ENCODE peak calls at places on chromosomes 1 and 21, in seven cellular contexts. I, S, X, A, V, H and D are unnamed samples.

GRCh38 chr1:20719871-20720620 is 2.2 kb upstream of the KIF17 start:
- DNase-seq in I (peak), S (no peak), X (no peak), A (no peak), V (peak), H (peak), D (peak)

GRCh38 chr1:90074137-90074536 is 79.2 kb downstream of the ZNF326 start:
- DNase-seq in I (no peak), S (no peak), X (no peak), A (no peak), V (no peak), H (no peak), D (no peak)

GRCh38 chr1:201551877-201552731 is 13.2 kb downstream of the NAV1 start:
- DNase-seq in I (no peak), S (no peak), X (no peak), A (no peak), V (no peak), H (no peak), D (no peak)

GRCh38 chr1:19219451-19219850 is 9.4 kb upstream of the UBR4 start:
- DNase-seq in I (no peak), S (no peak), X (no peak), A (no peak), V (no peak), H (no peak), D (no peak)

GRCh38 chr1:27536767-27537166 is 46.8 kb upstream of the WASF2 start:
- DNase-seq in I (peak), S (no peak), X (peak), A (no peak), V (no peak), H (peak), D (no peak)

GRCh38 chr1:1307261-1307907 is 346 bp downstream of the ACAP3 start:
- DNase-seq in I (no peak), S (no peak), X (no peak), A (no peak), V (peak), H (peak), D (no peak)

GRCh38 chr1:237220243-237220642 is 178.3 kb downstream of the RYR2 start:
- DNase-seq in I (peak), S (no peak), X (no peak), A (no peak), V (no peak), H (peak), D (no peak)

GRCh38 chr1:43419627-43420425 is 30.1 kb downstream of the SZT2 start:
- DNase-seq in I (no peak), S (no peak), X (no peak), A (no peak), V (no peak), H (no peak), D (no peak)

GRCh38 chr1:91803847-91804545 is 82.0 kb downstream of the TGFBR3 start:
- DNase-seq in I (no peak), S (peak), X (no peak), A (peak), V (no peak), H (no peak), D (no peak)

GRCh38 chr21:44856131-44856530 is 17.4 kb downstream of the PTTG1IP start:
- DNase-seq in I (no peak), S (no peak), X (no peak), A (no peak), V (no peak), H (peak), D (no peak)

DNA sequence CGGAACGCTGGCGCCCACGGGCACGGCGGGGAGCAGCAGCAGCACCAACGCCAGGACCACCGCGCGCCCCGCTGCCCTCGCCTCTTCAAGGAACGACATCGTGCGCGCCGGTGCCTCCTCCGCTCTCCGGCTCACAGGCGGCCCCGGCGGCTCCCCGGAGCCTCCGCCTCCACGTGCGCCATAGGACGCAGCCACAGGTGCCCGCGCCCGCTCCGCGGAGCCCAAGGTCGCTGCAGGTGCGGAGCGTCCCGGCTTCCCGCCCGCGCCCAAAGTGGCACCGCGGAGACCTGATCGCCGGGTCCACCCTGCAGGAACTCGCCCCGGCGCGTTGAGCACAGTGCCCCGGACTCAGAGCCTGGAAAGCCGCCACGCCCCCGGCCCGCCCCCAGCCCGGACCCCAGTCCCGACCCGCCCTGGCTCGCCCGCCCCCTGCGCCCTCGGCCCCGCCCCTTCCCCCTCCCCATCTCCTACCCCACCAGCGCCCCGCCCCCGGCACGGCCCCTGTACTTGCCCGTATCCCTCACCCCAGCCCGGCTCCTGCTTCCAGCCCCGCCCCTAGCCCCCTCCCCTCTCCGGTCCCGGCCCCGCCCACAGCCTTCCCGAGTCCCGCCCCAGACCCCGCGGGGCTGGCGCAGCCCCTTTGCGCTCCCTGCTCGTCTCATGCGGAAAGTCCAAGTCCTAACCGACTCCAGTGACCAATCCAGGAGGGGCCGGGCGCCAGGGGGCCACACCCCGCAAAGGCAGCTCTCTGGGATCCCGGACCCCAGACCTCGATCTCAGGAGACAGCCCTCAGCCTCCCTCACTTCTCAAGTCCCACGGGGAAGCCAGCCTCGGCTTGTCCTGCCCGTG is at the start of gene MEGF6:
- DNase-seq in I (peak), S (peak), X (peak), A (peak), V (peak), H (peak), D (peak)
- H3K27ac ChIP-seq in I (no peak), S (no peak), X (no peak), A (no peak), V (no peak), H (no peak), D (no peak)

DNA sequence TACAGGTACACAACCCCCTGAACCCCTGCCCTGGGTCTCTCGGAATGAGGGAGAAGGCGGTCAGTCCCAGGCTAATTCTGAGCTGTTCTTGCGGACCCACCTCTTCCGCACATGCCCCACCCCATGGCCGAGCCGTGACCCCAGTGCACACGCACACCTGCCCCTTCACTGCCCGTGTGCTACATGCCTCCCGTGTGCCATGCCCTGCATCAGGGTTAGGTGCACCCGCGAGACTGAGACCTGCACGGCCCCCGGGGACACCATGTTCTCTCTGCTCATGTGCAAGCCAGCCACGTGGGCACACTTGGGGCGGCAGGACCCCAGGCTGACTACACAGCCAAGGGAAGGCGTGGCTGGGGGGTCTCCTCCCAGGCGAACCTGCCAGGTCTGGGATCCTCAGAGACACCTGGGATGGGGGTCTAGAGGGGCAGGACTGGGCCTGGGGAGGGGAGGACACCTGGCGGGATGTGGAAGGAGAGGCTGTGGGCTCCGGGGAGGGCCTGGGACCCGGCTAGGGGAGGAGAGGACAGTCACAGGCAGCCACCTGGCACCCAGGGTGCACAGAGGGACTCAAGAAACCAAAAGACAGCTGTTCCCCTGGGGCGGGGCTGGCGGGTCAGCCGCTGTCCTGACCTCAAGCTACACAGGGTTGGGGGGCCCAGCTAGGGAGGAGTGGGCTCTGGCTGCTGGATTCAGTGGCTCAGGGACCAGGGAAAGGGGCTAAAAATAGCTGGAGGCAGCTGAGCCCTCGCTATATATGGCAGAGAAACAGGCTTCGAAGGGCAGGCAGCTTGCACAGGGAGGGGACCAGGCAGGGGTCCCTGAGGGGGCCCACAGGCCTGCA is 133.4 kb downstream of the CASZ1 start:
- DNase-seq in I (no peak), S (no peak), X (no peak), A (no peak), V (no peak), H (no peak), D (no peak)
- H3K27ac ChIP-seq in I (peak), S (no peak), X (no peak), A (no peak), V (no peak), H (no peak), D (no peak)

GRCh38 chr1:160370561-160371345 is 3.9 kb downstream of the NHLH1 start:
- DNase-seq in I (no peak), S (no peak), X (no peak), A (no peak), V (no peak), H (no peak), D (no peak)

GRCh38 chr1:160371346-160371631 is 4.4 kb downstream of the NHLH1 start:
- DNase-seq in I (no peak), S (no peak), X (no peak), A (no peak), V (no peak), H (no peak), D (no peak)

GRCh38 chr1:160373696-160374095 is 6.8 kb downstream of the NHLH1 start:
- DNase-seq in I (no peak), S (no peak), X (no peak), A (no peak), V (no peak), H (no peak), D (no peak)

GRCh38 chr1:160374291-160374690 is 7.4 kb downstream of the NHLH1 start:
- DNase-seq in I (no peak), S (no peak), X (no peak), A (no peak), V (no peak), H (no peak), D (no peak)

GRCh38 chr1:160371691-160372208 is 4.9 kb downstream of the NHLH1 start:
- DNase-seq in I (no peak), S (no peak), X (no peak), A (no peak), V (no peak), H (no peak), D (no peak)
- H3K27ac ChIP-seq in I (no peak), S (no peak), X (no peak), A (no peak), V (no peak), H (no peak), D (no peak)

GRCh38 chr1:112516141-112516540 is 7.4 kb downstream of the WNT2B start:
- DNase-seq in I (no peak), S (no peak), X (no peak), A (no peak), V (no peak), H (no peak), D (no peak)

GRCh38 chr1:112517231-112517630 is 8.5 kb downstream of the WNT2B start:
- DNase-seq in I (no peak), S (no peak), X (no peak), A (no peak), V (no peak), H (no peak), D (no peak)

GRCh38 chr1:112514901-112515300 is 6.1 kb downstream of the WNT2B start:
- DNase-seq in I (no peak), S (no peak), X (no peak), A (no peak), V (no peak), H (no peak), D (no peak)

GRCh38 chr1:112513112-112513870 is 4.5 kb downstream of the WNT2B start:
- DNase-seq in I (no peak), S (no peak), X (no peak), A (no peak), V (no peak), H (peak), D (no peak)

GRCh38 chr1:112515311-112516009 is 6.7 kb downstream of the WNT2B start:
- DNase-seq in I (no peak), S (no peak), X (peak), A (no peak), V (no peak), H (no peak), D (no peak)
- H3K27ac ChIP-seq in I (no peak), S (no peak), X (no peak), A (no peak), V (no peak), H (no peak), D (no peak)

GRCh38 chr1:209048961-209049669 is 534.4 kb upstream of the CAMK1G start:
- DNase-seq in I (no peak), S (no peak), X (peak), A (no peak), V (no peak), H (no peak), D (no peak)

GRCh38 chr1:209045326-209046057 is 538.0 kb upstream of the CAMK1G start:
- DNase-seq in I (no peak), S (no peak), X (peak), A (no peak), V (no peak), H (no peak), D (no peak)

GRCh38 chr1:209046058-209046417 is 537.5 kb upstream of the CAMK1G start:
- DNase-seq in I (no peak), S (no peak), X (no peak), A (no peak), V (no peak), H (no peak), D (no peak)

GRCh38 chr1:209042413-209042812 is 541.1 kb upstream of the CAMK1G start:
- DNase-seq in I (no peak), S (no peak), X (no peak), A (no peak), V (no peak), H (no peak), D (no peak)

DNA sequence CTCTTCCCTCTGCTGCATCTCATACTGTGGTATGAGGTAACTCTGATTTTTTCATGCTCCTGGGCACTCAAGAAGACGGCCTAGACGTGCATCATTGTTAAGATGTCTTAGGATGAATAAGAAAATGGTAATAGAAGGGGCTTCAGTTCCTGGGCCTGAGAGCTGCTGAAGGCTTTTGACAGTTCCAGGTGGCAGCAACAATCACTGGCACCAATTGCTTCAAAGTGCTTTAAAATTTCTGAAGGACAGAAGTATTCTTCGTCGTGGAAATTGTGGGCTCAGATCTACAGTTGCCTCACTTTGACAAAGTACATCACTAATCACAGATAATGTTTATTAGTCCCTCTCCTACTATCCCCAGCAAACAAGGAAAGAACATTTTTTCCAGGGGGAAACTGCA is 536.6 kb upstream of the CAMK1G start:
- DNase-seq in I (no peak), S (no peak), X (no peak), A (no peak), V (no peak), H (no peak), D (no peak)
- H3K27ac ChIP-seq in I (no peak), S (no peak), X (no peak), A (no peak), V (no peak), H (no peak), D (no peak)

GRCh38 chr1:225942574-225942973 is 1.6 kb upstream of the LEFTY2 start:
- DNase-seq in I (no peak), S (no peak), X (peak), A (no peak), V (peak), H (no peak), D (no peak)
- H3K27ac ChIP-seq in I (no peak), S (no peak), X (no peak), A (no peak), V (peak), H (no peak), D (no peak)

GRCh38 chr1:192629602-192630001 is 6.3 kb upstream of the RGS13 start:
- DNase-seq in I (no peak), S (no peak), X (no peak), A (no peak), V (no peak), H (no peak), D (no peak)
- H3K27ac ChIP-seq in I (no peak), S (no peak), X (no peak), A (no peak), V (no peak), H (no peak), D (no peak)

DNA sequence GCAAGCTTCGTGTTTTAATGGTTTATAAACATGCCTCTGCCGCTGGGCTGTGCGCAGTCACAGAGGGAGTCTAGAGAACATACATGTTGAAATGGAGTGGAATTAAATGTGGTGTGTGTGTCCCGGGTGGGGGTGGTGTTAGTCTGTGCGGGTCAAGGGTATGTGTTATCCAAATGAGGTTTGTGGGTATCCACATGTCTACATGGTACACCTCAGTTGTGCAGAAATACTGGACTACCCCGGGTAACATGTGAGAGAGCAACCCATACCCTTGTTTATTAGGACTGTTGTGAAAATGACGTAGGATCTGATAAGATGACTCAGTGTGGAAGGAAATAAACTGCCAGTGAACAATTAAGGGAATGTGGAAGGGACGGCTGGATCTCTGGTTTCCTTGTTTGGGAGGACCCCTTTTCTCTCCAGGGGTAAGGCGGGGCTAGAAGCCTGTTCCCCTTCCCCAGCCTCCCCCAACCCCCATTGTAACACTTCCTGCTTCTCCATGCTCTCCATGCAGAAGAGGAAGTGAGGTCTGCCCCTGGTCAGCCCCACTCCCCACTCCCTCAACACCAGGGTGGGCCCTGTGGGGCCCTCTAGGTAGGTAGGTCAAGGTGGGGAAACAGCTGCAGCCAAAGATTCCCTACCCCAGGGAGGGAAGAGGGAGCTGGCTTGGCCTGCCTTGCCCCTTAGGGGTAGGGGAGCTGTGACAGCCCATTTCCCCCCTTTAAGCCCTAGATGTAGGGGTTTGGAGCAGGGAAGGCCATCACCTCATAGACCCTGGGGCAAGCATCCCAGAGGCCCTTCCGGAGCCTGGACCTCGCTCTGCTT is 690 bp downstream of the EPS8L3 start:
- DNase-seq in I (peak), S (peak), X (no peak), A (no peak), V (peak), H (peak), D (peak)
- H3K27ac ChIP-seq in I (no peak), S (peak), X (no peak), A (no peak), V (peak), H (no peak), D (no peak)

DNA sequence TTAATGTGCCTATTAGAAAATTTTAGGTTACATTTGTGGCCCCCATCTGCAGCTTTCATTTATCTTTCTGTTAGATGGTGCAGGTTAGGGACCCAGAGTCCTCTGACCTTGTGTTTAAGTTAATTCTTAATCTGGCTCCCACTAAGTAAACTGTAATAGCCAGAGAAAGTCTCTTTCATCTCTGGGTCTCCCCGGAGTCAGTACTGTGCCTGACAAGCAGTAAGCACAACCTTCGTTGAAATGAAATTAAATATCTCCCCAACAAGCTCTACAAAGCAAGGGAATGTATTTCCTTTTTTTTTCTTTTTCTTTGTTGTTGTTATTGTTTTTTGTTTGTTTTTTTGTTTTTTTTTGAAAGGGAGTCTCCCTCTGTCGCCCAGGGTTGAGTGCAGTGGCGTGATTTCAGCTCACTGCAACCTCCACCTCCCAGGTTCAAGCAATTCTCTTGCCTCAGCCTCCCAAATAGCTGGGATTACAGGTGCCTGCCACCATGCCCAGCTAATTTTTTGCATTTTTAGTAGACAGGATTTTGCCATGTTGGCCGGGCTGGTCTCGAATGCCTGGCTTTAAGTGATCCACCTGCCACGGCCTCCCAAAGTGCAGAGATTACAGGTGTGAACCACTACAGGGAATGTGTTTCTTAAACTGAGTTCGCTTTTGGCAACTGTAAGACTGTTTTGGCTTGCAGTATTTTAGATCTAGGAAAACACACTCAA is 81.6 kb downstream of the HHIPL2 start:
- DNase-seq in I (no peak), S (no peak), X (no peak), A (no peak), V (no peak), H (no peak), D (no peak)
- H3K27ac ChIP-seq in I (peak), S (peak), X (no peak), A (no peak), V (peak), H (no peak), D (peak)

DNA sequence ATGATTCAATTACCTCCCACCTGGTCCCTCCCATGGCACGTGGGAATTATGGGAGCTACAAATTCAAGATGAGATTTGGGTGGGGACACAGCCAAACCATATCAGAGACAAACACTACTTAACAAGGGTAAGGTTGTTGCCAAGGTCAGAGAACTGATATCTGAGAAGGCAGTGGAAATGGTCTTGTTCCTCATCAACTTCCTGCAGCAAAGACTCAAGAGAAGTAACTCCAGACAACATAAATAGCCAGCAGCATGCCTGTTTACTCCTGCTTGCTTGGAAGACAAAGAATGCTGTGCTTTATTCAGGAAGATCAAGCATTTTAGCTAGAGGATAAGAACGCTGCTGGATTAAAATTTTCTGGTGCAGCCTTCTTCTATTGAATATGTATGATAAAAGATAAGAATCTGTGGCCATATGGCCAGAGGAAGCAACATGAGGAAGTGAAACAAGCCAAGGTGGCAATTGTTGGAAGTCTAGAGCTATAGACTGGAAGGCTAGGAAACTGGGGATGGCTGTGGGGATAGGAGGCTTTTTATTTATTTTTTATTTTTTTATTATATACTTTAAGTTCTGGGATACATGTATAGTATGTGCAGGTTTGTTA is 36.4 kb downstream of the DDAH1 start:
- DNase-seq in I (no peak), S (no peak), X (no peak), A (no peak), V (no peak), H (no peak), D (no peak)
- H3K27ac ChIP-seq in I (no peak), S (no peak), X (no peak), A (no peak), V (peak), H (no peak), D (no peak)